ENCODE peak calls at places on chromosome 13, in eight cellular contexts. R, C, Y, T, Z, Q, N and J are unnamed samples.
A peak's percentile ranks its signal among the peaks of the same experiment; 100 is the strongest.

GRCh38 chr13:98466634-98467236 is 110.2 kb downstream of the STK24 start:
- DNase-seq in Y (peak; percentile 61), R (no peak), Z (peak; percentile 59), Q (no peak), N (peak; percentile 74), T (peak; percentile 75), C (peak; percentile 34), J (peak; percentile 41)

GRCh38 chr13:98222081-98222554 is 45.0 kb upstream of the RNF113B start:
- DNase-seq in R (no peak), T (no peak), Z (no peak), C (no peak), N (peak; percentile 54), Y (peak; percentile 58), Q (no peak), J (no peak)

GRCh38 chr13:38979891-38980627 is 10.6 kb downstream of the STOML3 start:
- DNase-seq in N (no peak), Y (no peak), T (no peak), R (peak; percentile 24), Q (no peak), Z (no peak), C (no peak), J (no peak)

GRCh38 chr13:51520524-51520923 is 63.7 kb upstream of the WDFY2 start:
- DNase-seq in Q (no peak), T (no peak), R (no peak), Y (peak; percentile 45), Z (no peak), N (no peak), C (no peak), J (no peak)

GRCh38 chr13:68897331-68897730 is 1210.3 kb upstream of the ATXN8OS start:
- DNase-seq in Y (no peak), Z (no peak), T (no peak), N (no peak), Q (no peak), C (no peak), R (no peak), J (no peak)

GRCh38 chr13:23851106-23851505 is 38.1 kb downstream of the MIPEP start:
- DNase-seq in T (no peak), C (no peak), N (no peak), Z (no peak), R (no peak), Q (no peak), Y (peak; percentile 11), J (no peak)

GRCh38 chr13:26787961-26788360 is 27.4 kb upstream of the GPR12 start:
- DNase-seq in N (no peak), C (no peak), Y (no peak), T (no peak), Q (no peak), R (no peak), Z (no peak), J (no peak)

GRCh38 chr13:29934531-29935308 is 84.3 kb upstream of the UBL3 start:
- DNase-seq in N (no peak), R (no peak), C (no peak), Q (no peak), T (no peak), Z (no peak), Y (no peak), J (peak; percentile 39)

GRCh38 chr13:75135325-75135825 is 346.6 kb downstream of the TBC1D4 start:
- DNase-seq in Z (no peak), T (no peak), Q (no peak), C (no peak), N (peak; percentile 16), Y (peak; percentile 98), R (no peak), J (no peak)

GRCh38 chr13:20340759-20341161 is 108.6 kb upstream of the GJB6 start:
- DNase-seq in Z (no peak), C (no peak), Q (no peak), N (no peak), Y (no peak), R (no peak), T (no peak), J (no peak)

GRCh38 chr13:73765651-73766384 is 368.4 kb downstream of the KLF12 start:
- DNase-seq in N (no peak), Z (peak; percentile 90), Y (peak; percentile 86), C (peak; percentile 40), T (peak; percentile 64), R (peak; percentile 72), Q (peak; percentile 17), J (peak; percentile 63)

GRCh38 chr13:97944396-97945029 is 9.0 kb upstream of the IPO5 start:
- DNase-seq in R (no peak), Z (no peak), C (no peak), Q (no peak), T (no peak), Y (peak; percentile 52), N (no peak), J (no peak)

GRCh38 chr13:114248011-114248410 is 13.3 kb downstream of the CDC16 start:
- DNase-seq in N (no peak), Q (no peak), R (no peak), T (no peak), Z (no peak), Y (peak; percentile 55), C (no peak), J (no peak)

GRCh38 chr13:24709186-24709913 is 29.1 kb downstream of the ATP12A start:
- DNase-seq in Z (peak; percentile 15), Y (no peak), C (no peak), Q (peak; percentile 12), T (no peak), N (no peak), R (no peak), J (peak; percentile 66)

GRCh38 chr13:42114912-42115311 is 66.5 kb downstream of the DGKH start:
- DNase-seq in Y (no peak), Z (no peak), N (no peak), R (no peak), Q (no peak), T (no peak), C (no peak), J (no peak)

GRCh38 chr13:113561417-113562084 is 23.0 kb upstream of the TFDP1 start:
- DNase-seq in C (no peak), Q (no peak), T (no peak), Z (no peak), R (no peak), Y (no peak), N (no peak), J (no peak)

GRCh38 chr13:113601166-113602070 is 16.9 kb downstream of the TFDP1 start:
- DNase-seq in Y (no peak), Z (no peak), Q (no peak), T (no peak), C (no peak), N (no peak), R (no peak), J (no peak)

GRCh38 chr13:94454906-94455305 is 24.6 kb downstream of the DCT start:
- DNase-seq in Y (no peak), N (no peak), Z (no peak), Q (no peak), R (no peak), T (no peak), C (no peak), J (no peak)

GRCh38 chr13:91072511-91072910 is 275.0 kb upstream of the MIR17HG start:
- DNase-seq in R (no peak), C (no peak), N (no peak), T (no peak), Q (no peak), Y (no peak), Z (no peak), J (no peak)

GRCh38 chr13:41649659-41650058 is 192.3 kb downstream of the RGCC start:
- DNase-seq in N (peak; percentile 7), Q (no peak), Y (peak; percentile 55), Z (peak; percentile 36), C (no peak), R (no peak), T (no peak), J (no peak)

GRCh38 chr13:41458187-41458938 is 1.0 kb downstream of the RGCC start:
- DNase-seq in T (peak; percentile 38), R (no peak), Q (no peak), Z (peak; percentile 59), N (peak; percentile 29), C (peak; percentile 23), Y (peak; percentile 24), J (peak; percentile 47)

GRCh38 chr13:30731658-30732390 is 3.5 kb upstream of the ALOX5AP start:
- DNase-seq in T (no peak), Y (no peak), C (no peak), Z (no peak), Q (no peak), N (no peak), R (no peak), J (no peak)

GRCh38 chr13:41827507-41828213 is 133.2 kb downstream of the VWA8 start:
- DNase-seq in C (peak; percentile 6), R (no peak), Y (peak; percentile 96), Q (no peak), T (no peak), N (peak; percentile 70), Z (no peak), J (no peak)

GRCh38 chr13:100808330-100808729 is 133.7 kb upstream of the TMTC4 start:
- DNase-seq in Y (no peak), T (no peak), N (no peak), C (no peak), Z (no peak), Q (no peak), R (no peak), J (no peak)

GRCh38 chr13:50691176-50691681 is 152.3 kb downstream of the DLEU7 start:
- DNase-seq in C (no peak), T (no peak), R (no peak), N (no peak), Q (no peak), Z (no peak), Y (no peak), J (no peak)

GRCh38 chr13:22061371-22061805 is 390.5 kb downstream of the FGF9 start:
- DNase-seq in R (no peak), T (no peak), C (no peak), Q (no peak), Z (no peak), Y (no peak), N (no peak), J (peak; percentile 79)

GRCh38 chr13:113491418-113491883 is 940 bp upstream of the DCUN1D2 start:
- DNase-seq in C (no peak), Q (no peak), N (peak; percentile 68), R (no peak), Z (no peak), Y (peak; percentile 29), T (peak; percentile 54), J (peak; percentile 24)

GRCh38 chr13:41533266-41533665 is 75.9 kb downstream of the RGCC start:
- DNase-seq in R (no peak), Q (no peak), Y (no peak), N (no peak), T (no peak), Z (no peak), C (no peak), J (no peak)

GRCh38 chr13:46684287-46685001 is 112.5 kb downstream of the ESD start:
- DNase-seq in C (no peak), Z (no peak), Q (no peak), N (no peak), Y (no peak), R (no peak), T (no peak), J (no peak)

GRCh38 chr13:107339209-107339608 is 771.3 kb upstream of the ARGLU1 start:
- DNase-seq in Z (no peak), R (no peak), Y (peak; percentile 29), N (no peak), Q (no peak), C (no peak), T (no peak), J (no peak)

GRCh38 chr13:44384778-44385177 is 11.2 kb downstream of the SERP2 start:
- DNase-seq in C (no peak), Z (no peak), N (no peak), R (no peak), T (no peak), Q (no peak), Y (no peak), J (no peak)

GRCh38 chr13:23572836-23573235 is 2.6 kb downstream of the TNFRSF19 start:
- DNase-seq in Z (no peak), Y (no peak), C (no peak), Q (no peak), R (no peak), T (no peak), N (no peak), J (peak; percentile 57)

GRCh38 chr13:89205856-89206255 is 1534.7 kb downstream of the SLITRK5 start:
- DNase-seq in Y (no peak), C (no peak), T (no peak), Z (peak; percentile 20), N (no peak), R (no peak), Q (no peak), J (no peak)